ENCODE peak calls at places on chromosomes 4 and X, in four cellular contexts. Q is stomach, X is suprapubic skin, F is A549. E is an unnamed sample.

GRCh38 chrX:37420756-37421155 is 71.6 kb downstream of the PRRG1 start:
- DNase-seq in Q (no peak), X (no peak), F (no peak), E (no peak)

GRCh38 chrX:132413459-132413858 is 75.4 kb downstream of the MBNL3 start:
- DNase-seq in Q (no peak), X (no peak), F (no peak), E (no peak)

GRCh38 chr4:102625232-102625930 is 124.2 kb downstream of the NFKB1 start:
- DNase-seq in Q (peak), X (no peak), F (no peak), E (peak)

GRCh38 chr4:174919886-174920423 is 1.8 kb downstream of the ADAM29 start:
- DNase-seq in Q (no peak), X (no peak), F (no peak), E (no peak)

GRCh38 chr4:152682143-152682542 is 2.3 kb upstream of the TMEM154 start:
- DNase-seq in Q (no peak), X (no peak), F (no peak), E (no peak)

GRCh38 chr4:152540293-152540674 is 4.4 kb upstream of the FBXW7 start:
- DNase-seq in Q (no peak), X (no peak), F (no peak), E (no peak)

GRCh38 chr4:48046059-48046458 is 29.5 kb downstream of the NIPAL1 start:
- DNase-seq in Q (peak), X (no peak), F (no peak), E (no peak)

GRCh38 chrX:551306-551705 is 79.3 kb upstream of the SHOX start:
- DNase-seq in Q (no peak), X (no peak), F (no peak), E (no peak)

GRCh38 chr4:135508006-135508714 is 1306.6 kb upstream of the PABPC4L start:
- DNase-seq in Q (no peak), X (no peak), F (peak), E (no peak)

GRCh38 chr4:5870220-5870619 is 22.7 kb downstream of the CRMP1 start:
- DNase-seq in Q (no peak), X (no peak), F (no peak), E (no peak)

GRCh38 chrX:12352922-12353321 is 214.6 kb downstream of the FRMPD4 start:
- DNase-seq in Q (no peak), X (no peak), F (no peak), E (no peak)

GRCh38 chrX:153333271-153333670 is 682 bp upstream of the ZNF275 start:
- DNase-seq in Q (no peak), X (no peak), F (no peak), E (no peak)

GRCh38 chrX:104310084-104310483 is 55.4 kb upstream of the ESX1 start:
- DNase-seq in Q (no peak), X (no peak), F (no peak), E (no peak)

GRCh38 chrX:47854474-47854873 is 17.8 kb downstream of the ZNF81 start:
- DNase-seq in Q (peak), X (no peak), F (no peak), E (peak)

GRCh38 chrX:27675493-27675892 is 85.3 kb downstream of the DCAF8L2 start:
- DNase-seq in Q (no peak), X (no peak), F (no peak), E (no peak)

GRCh38 chrX:72394518-72395163 is 88.9 kb upstream of the CITED1 start:
- DNase-seq in Q (no peak), X (no peak), F (no peak), E (peak)

GRCh38 chrX:144219035-144219434 is 335.2 kb downstream of the UBE2NL start:
- DNase-seq in Q (peak), X (no peak), F (no peak), E (no peak)

GRCh38 chrX:2549874-2550273 is 49.1 kb upstream of the DHRSX start:
- DNase-seq in Q (no peak), X (no peak), F (no peak), E (no peak)

GRCh38 chr4:8200302-8200975 is 1.3 kb downstream of the SH3TC1 start:
- DNase-seq in Q (peak), X (no peak), F (no peak), E (no peak)

GRCh38 chrX:10634681-10635161 is 14.3 kb upstream of the MID1 start:
- DNase-seq in Q (no peak), X (no peak), F (peak), E (no peak)

GRCh38 chr4:144509088-144509854 is 136.7 kb upstream of the HHIP start:
- DNase-seq in Q (no peak), X (no peak), F (no peak), E (no peak)

GRCh38 chrX:140057001-140057411 is 91.7 kb upstream of the CXorf66 start:
- DNase-seq in Q (peak), X (peak), F (peak), E (peak)

GRCh38 chr4:156974264-156974663 is 2.7 kb upstream of the PDGFC start:
- DNase-seq in Q (no peak), X (no peak), F (no peak), E (no peak)

GRCh38 chr4:123986268-123986798 is 589.7 kb downstream of the SPRY1 start:
- DNase-seq in Q (no peak), X (no peak), F (no peak), E (peak)

GRCh38 chrX:106952988-106953387 is 32.8 kb downstream of the CLDN2 start:
- DNase-seq in Q (no peak), X (no peak), F (no peak), E (no peak)

GRCh38 chrX:106954041-106954440 is 33.8 kb downstream of the CLDN2 start:
- DNase-seq in Q (no peak), X (no peak), F (no peak), E (no peak)

GRCh38 chrX:106950381-106950780 is 30.2 kb downstream of the CLDN2 start:
- DNase-seq in Q (no peak), X (no peak), F (no peak), E (no peak)

GRCh38 chrX:106951230-106951629 is 31.0 kb downstream of the CLDN2 start:
- DNase-seq in Q (no peak), X (no peak), F (no peak), E (no peak)

DNA sequence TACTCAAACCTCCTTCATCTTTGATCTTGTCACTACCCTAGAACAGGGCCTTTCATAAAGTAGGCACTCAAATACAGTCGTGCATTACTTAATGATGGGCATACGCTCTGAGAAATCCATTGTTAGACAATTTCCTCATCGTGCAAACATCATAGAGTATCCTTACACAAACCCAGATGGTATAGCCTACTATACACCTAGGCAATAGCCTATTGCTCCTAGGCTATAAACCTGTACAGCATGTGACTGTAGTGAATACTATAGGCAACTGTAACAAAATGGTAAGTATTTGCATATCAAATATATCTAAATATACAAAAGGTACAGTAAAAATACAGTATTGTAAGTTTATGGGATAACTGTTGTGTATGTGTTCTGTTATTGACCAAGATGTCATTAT is 31.9 kb downstream of the CLDN2 start:
- DNase-seq in Q (no peak), X (no peak), F (no peak), E (no peak)
- TF ChIP-seq EP300 in Q (no peak), X (no peak), F (no peak), E (no peak)

GRCh38 chr4:181479145-181479544 is 764.1 kb upstream of the TENM3 start:
- DNase-seq in Q (no peak), X (no peak), F (no peak), E (no peak)

GRCh38 chr4:181478675-181479074 is 764.5 kb upstream of the TENM3 start:
- DNase-seq in Q (no peak), X (no peak), F (no peak), E (no peak)

GRCh38 chr4:181475781-181476180 is 767.4 kb upstream of the TENM3 start:
- DNase-seq in Q (no peak), X (no peak), F (no peak), E (no peak)
- H3K4me3 ChIP-seq in Q (no peak), X (no peak), F (no peak), E (no peak)

GRCh38 chrX:77785746-77786548 is at the start of gene ATRX:
- DNase-seq in Q (peak), X (peak), F (peak), E (peak)
- TF ChIP-seq EP300 in Q (no peak), X (no peak), F (no peak), E (no peak)

DNA sequence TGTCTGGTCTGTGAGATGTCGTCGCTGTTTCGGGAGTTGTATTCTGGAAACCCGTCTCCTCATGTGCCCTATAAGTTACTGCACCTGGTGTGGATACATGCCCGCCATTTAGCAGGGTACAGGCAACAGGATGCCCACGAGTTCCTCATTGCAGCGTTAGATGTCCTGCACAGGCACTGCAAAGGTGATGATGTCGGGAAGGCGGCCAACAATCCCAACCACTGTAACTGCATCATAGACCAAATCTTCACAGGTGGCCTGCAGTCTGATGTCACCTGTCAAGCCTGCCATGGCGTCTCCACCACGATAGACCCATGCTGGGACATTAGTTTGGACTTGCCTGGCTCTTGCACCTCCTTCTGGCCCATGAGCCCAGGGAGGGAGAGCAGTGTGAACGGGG is 1.4 kb downstream of the USP27X start:
- DNase-seq in Q (no peak), X (no peak), F (no peak), E (no peak)
- H3K4me3 ChIP-seq in Q (no peak), X (no peak), F (no peak), E (no peak)

GRCh38 chr4:61335364-61335763 is 135.2 kb downstream of the ADGRL3 start:
- DNase-seq in Q (no peak), X (no peak), F (no peak), E (no peak)
- TF ChIP-seq EP300 in Q (no peak), X (no peak), F (no peak), E (no peak)

GRCh38 chr4:3485011-3485881 is 22.1 kb downstream of the DOK7 start:
- DNase-seq in Q (no peak), X (no peak), F (no peak), E (no peak)
- H3K4me3 ChIP-seq in Q (peak), X (no peak), F (no peak), E (no peak)

GRCh38 chr4:2417765-2418651 is at the start of gene ZFYVE28:
- DNase-seq in Q (no peak), X (no peak), F (peak), E (no peak)

GRCh38 chr4:2417196-2417764 is 1.2 kb downstream of the ZFYVE28 start:
- DNase-seq in Q (no peak), X (no peak), F (no peak), E (no peak)

GRCh38 chr4:2419814-2420213 is 1.1 kb downstream of the CFAP99 start:
- DNase-seq in Q (no peak), X (no peak), F (no peak), E (no peak)

GRCh38 chr4:2416564-2417195 is 1.8 kb downstream of the ZFYVE28 start:
- DNase-seq in Q (peak), X (no peak), F (no peak), E (no peak)

GRCh38 chr4:2418652-2419571 is at the start of gene CFAP99:
- DNase-seq in Q (peak), X (peak), F (peak), E (peak)
- TF ChIP-seq EP300 in Q (no peak), X (no peak), F (no peak), E (no peak)

GRCh38 chrX:23483396-23483795 is 148.7 kb downstream of the PTCHD1 start:
- DNase-seq in Q (no peak), X (no peak), F (no peak), E (no peak)

GRCh38 chrX:23478561-23478960 is 143.9 kb downstream of the PTCHD1 start:
- DNase-seq in Q (no peak), X (no peak), F (no peak), E (no peak)

GRCh38 chrX:23478056-23478455 is 143.4 kb downstream of the PTCHD1 start:
- DNase-seq in Q (no peak), X (no peak), F (no peak), E (no peak)
- H3K4me3 ChIP-seq in Q (no peak), X (no peak), F (no peak), E (no peak)

GRCh38 chr4:71133491-71133890 is 140.0 kb downstream of the DCK start:
- DNase-seq in Q (no peak), X (no peak), F (no peak), E (no peak)

GRCh38 chr4:71126719-71127118 is 133.3 kb downstream of the DCK start:
- DNase-seq in Q (no peak), X (no peak), F (peak), E (no peak)

GRCh38 chr4:71136071-71136470 is 142.6 kb downstream of the DCK start:
- DNase-seq in Q (no peak), X (no peak), F (no peak), E (no peak)

GRCh38 chr4:71132486-71132885 is 139.0 kb downstream of the DCK start:
- DNase-seq in Q (no peak), X (no peak), F (no peak), E (no peak)

DNA sequence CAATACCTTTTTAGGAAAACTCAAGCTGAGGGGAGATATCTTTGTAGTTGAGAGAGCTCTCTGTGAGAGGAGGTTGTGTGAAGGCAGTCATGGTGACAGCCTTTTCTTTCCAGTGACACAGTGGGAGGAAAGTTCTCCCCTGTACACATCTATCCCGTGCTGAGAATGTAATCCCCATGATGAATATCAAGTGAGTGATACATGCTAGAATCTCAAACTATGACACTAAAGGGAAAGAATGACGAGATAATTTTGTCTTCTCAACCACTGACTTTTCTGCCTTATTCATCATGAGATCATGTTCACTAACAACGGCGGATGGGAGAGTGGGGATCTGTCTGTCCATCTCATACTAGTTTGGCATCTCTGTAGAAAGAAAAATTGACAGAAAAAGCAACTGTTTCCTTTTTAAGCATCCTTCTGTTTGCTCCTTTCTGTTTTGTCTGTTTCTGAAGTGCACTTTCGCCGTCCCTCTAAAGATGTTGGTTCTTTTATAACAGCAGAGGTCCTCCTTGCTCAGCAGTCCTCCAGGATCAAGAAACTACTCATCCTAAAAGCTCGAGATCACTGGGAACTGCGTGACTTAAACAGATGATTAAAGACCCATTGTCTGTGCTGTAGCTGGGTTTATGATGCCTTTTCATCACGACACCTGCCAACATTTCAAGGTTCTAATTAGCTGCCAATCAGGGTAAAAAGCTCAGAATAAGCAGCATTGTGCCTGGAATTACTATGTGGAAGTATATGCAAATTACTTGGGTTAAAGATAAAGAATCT is 137.6 kb downstream of the DCK start:
- DNase-seq in Q (no peak), X (no peak), F (peak), E (no peak)
- TF ChIP-seq EP300 in Q (no peak), X (no peak), F (no peak), E (no peak)